ENCODE peak calls at places on chromosome 1, in five cellular contexts. Q is fibroblast of the aortic adventitia, X is GM10248, R is lower lobe of right lung, D is ascending aorta. M is an unnamed sample.

GRCh38 chr1:53644496-53644895 is 94.5 kb downstream of the GLIS1 start:
- DNase-seq in Q (no peak), X (no peak), R (no peak), D (peak; percentile 25), M (no peak)

GRCh38 chr1:68269637-68270430 is 37.5 kb upstream of the WLS start:
- DNase-seq in Q (peak; percentile 25), X (no peak), R (no peak), D (no peak), M (no peak)

GRCh38 chr1:53577141-53578100 is 118.2 kb downstream of the DMRTB1 start:
- DNase-seq in Q (no peak), X (no peak), R (no peak), D (no peak), M (peak; percentile 10)

GRCh38 chr1:164735315-164736052 is 176.5 kb downstream of the PBX1 start:
- DNase-seq in Q (peak; percentile 61), X (no peak), R (no peak), D (no peak), M (no peak)

GRCh38 chr1:248792342-248792741 is 33.4 kb downstream of the SH3BP5L start:
- DNase-seq in Q (no peak), X (no peak), R (no peak), D (no peak), M (no peak)

GRCh38 chr1:175033931-175034330 is 10.7 kb upstream of the MRPS14 start:
- DNase-seq in Q (no peak), X (no peak), R (no peak), D (no peak), M (no peak)

GRCh38 chr1:193729429-193729828 is 543.0 kb upstream of the B3GALT2 start:
- DNase-seq in Q (no peak), X (no peak), R (no peak), D (no peak), M (no peak)

GRCh38 chr1:180343931-180344406 is 113.9 kb downstream of the LHX4 start:
- DNase-seq in Q (peak; percentile 42), X (no peak), R (no peak), D (no peak), M (no peak)

GRCh38 chr1:91099746-91100621 is 78.1 kb upstream of the ZNF644 start:
- DNase-seq in Q (no peak), X (no peak), R (no peak), D (no peak), M (no peak)

GRCh38 chr1:84842748-84843231 is 50.2 kb downstream of the LPAR3 start:
- DNase-seq in Q (peak; percentile 53), X (no peak), R (no peak), D (no peak), M (no peak)

GRCh38 chr1:18573170-18573569 is 57.5 kb upstream of the PAX7 start:
- DNase-seq in Q (no peak), X (no peak), R (no peak), D (no peak), M (no peak)

GRCh38 chr1:53286950-53287349 is 40.9 kb downstream of the LRP8 start:
- DNase-seq in Q (no peak), X (no peak), R (no peak), D (no peak), M (no peak)

GRCh38 chr1:17067465-17068245 is 13.8 kb upstream of the SDHB start:
- DNase-seq in Q (no peak), X (no peak), R (no peak), D (no peak), M (no peak)

GRCh38 chr1:199243423-199244061 is 604.7 kb downstream of the PTPRC start:
- DNase-seq in Q (peak; percentile 32), X (peak; percentile 76), R (peak; percentile 67), D (no peak), M (no peak)

GRCh38 chr1:167090289-167090942 is at the start of gene GPA33:
- DNase-seq in Q (no peak), X (peak; percentile 46), R (no peak), D (no peak), M (no peak)

GRCh38 chr1:8443558-8444194 is 125.8 kb downstream of the SLC45A1 start:
- DNase-seq in Q (peak; percentile 73), X (no peak), R (no peak), D (no peak), M (no peak)
- TF ChIP-seq CTCF in Q (peak; percentile 42), X (no peak), R (peak; percentile 20), D (no peak), M (no peak)

GRCh38 chr1:1402081-1402900 is 3.2 kb upstream of the CCNL2 start:
- DNase-seq in Q (peak; percentile 70), X (no peak), R (no peak), D (no peak), M (no peak)
- TF ChIP-seq CTCF in Q (peak; percentile 73), X (peak; percentile 53), R (peak; percentile 39), D (peak; percentile 21), M (peak; percentile 39)

GRCh38 chr1:94528826-94529225 is 12.7 kb downstream of the F3 start:
- DNase-seq in Q (no peak), X (no peak), R (no peak), D (no peak), M (no peak)

GRCh38 chr1:94526581-94526980 is 15.0 kb downstream of the F3 start:
- DNase-seq in Q (no peak), X (no peak), R (no peak), D (no peak), M (no peak)

GRCh38 chr1:94526152-94526551 is 15.4 kb downstream of the F3 start:
- DNase-seq in Q (no peak), X (no peak), R (no peak), D (no peak), M (no peak)

GRCh38 chr1:94528271-94528670 is 13.3 kb downstream of the F3 start:
- DNase-seq in Q (no peak), X (no peak), R (no peak), D (no peak), M (no peak)

DNA sequence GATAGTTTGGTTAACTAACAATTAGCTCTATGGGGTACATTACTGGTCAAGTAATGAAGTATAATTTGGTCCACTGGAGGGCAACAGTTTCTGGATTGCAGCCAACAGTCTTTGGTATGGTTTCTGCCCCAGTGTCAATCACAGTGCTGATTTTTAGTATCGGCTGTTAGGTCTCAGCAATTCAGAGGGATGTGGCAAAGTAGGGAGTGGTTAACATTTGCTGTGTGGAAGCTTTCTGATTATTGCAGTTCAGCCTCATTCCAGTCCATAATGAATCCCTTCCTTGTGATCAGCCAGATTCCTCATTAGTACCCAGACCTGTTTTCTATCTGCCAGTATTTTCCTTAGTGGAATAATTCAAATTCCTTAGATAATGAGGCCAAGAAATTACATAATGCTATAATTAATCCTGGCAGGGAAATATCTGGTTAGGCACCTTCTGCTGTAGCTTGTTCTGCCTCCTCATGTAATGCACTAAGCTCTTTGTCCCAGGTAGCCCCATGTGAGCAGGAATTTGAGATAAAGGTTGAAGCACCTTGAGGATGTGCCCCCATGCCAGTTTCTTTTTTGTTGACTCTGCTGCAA is 14.0 kb downstream of the F3 start:
- DNase-seq in Q (no peak), X (peak; percentile 1), R (no peak), D (no peak), M (no peak)
- TF ChIP-seq CTCF in Q (peak; percentile 2), X (no peak), R (no peak), D (no peak), M (no peak)

GRCh38 chr1:71087060-71087459 is 6.2 kb upstream of the ZRANB2 start:
- DNase-seq in Q (no peak), X (no peak), R (no peak), D (no peak), M (no peak)
- TF ChIP-seq CTCF in Q (peak; percentile 7), X (no peak), R (no peak), D (no peak), M (no peak)

GRCh38 chr1:188489336-188490112 is 1660.8 kb downstream of the PLA2G4A start:
- DNase-seq in Q (no peak), X (no peak), R (no peak), D (no peak), M (no peak)
- TF ChIP-seq CTCF in Q (no peak), X (no peak), R (no peak), D (no peak), M (no peak)

GRCh38 chr1:1121611-1122077 is 5.8 kb upstream of the C1orf159 start:
- DNase-seq in Q (no peak), X (no peak), R (no peak), D (no peak), M (no peak)
- TF ChIP-seq CTCF in Q (no peak), X (no peak), R (no peak), D (no peak), M (no peak)

M was measured in mesothelial cell of epicardium.